ENCODE peak calls at places on chromosomes 6 and 20, in seven cellular contexts. D is hepatocyte, E is neural progenitor cell, W is SK-N-SH, O is IMR-90, N is sigmoid colon, U is left ventricle myocardium inferior. H is an unnamed sample.
A peak's percentile ranks its signal among the peaks of the same experiment; 100 is the strongest.

GRCh38 chr20:51221791-51222408 is 199.0 kb upstream of the KCNG1 start:
- DNase-seq in D (peak; percentile 66), E (peak; percentile 47), W (no peak), O (peak; percentile 68), N (no peak), U (no peak), H (peak; percentile 86)

GRCh38 chr20:36506253-36506652 is 35.1 kb upstream of the MYL9 start:
- DNase-seq in D (no peak), E (no peak), W (no peak), O (no peak), N (no peak), U (no peak), H (no peak)

GRCh38 chr6:87444362-87444761 is 28.4 kb upstream of the SLC35A1 start:
- DNase-seq in D (no peak), E (peak; percentile 72), W (no peak), O (no peak), N (no peak), U (no peak), H (peak; percentile 9)

GRCh38 chr20:36167826-36168634 is 13.5 kb downstream of the EPB41L1 start:
- DNase-seq in D (no peak), E (no peak), W (no peak), O (peak; percentile 84), N (no peak), U (no peak), H (peak; percentile 41)

GRCh38 chr6:121201108-121201507 is 133.2 kb downstream of the TBC1D32 start:
- DNase-seq in D (no peak), E (no peak), W (no peak), O (peak; percentile 7), N (no peak), U (no peak), H (no peak)

GRCh38 chr6:139334791-139335446 is 39.5 kb downstream of the CITED2 start:
- DNase-seq in D (no peak), E (no peak), W (no peak), O (peak; percentile 95), N (no peak), U (no peak), H (peak; percentile 97)

GRCh38 chr20:19621072-19621471 is 137.0 kb upstream of the RIN2 start:
- DNase-seq in D (no peak), E (no peak), W (no peak), O (peak; percentile 2), N (no peak), U (no peak), H (no peak)

GRCh38 chr6:111011360-111012142 is 29.7 kb downstream of the RPF2 start:
- DNase-seq in D (peak; percentile 60), E (peak; percentile 48), W (peak; percentile 64), O (peak; percentile 55), N (no peak), U (no peak), H (peak; percentile 66)

GRCh38 chr20:2658414-2659354 is 5.3 kb downstream of the IDH3B start:
- DNase-seq in D (no peak), E (no peak), W (no peak), O (no peak), N (no peak), U (no peak), H (no peak)

GRCh38 chr20:14955396-14955795 is 618.0 kb upstream of the FLRT3 start:
- DNase-seq in D (no peak), E (no peak), W (no peak), O (no peak), N (no peak), U (no peak), H (no peak)

GRCh38 chr6:111922454-111923297 is 49.4 kb upstream of the FYN start:
- DNase-seq in D (no peak), E (peak; percentile 17), W (no peak), O (peak; percentile 59), N (no peak), U (no peak), H (peak; percentile 80)

GRCh38 chr6:113120577-113121285 is 736.4 kb upstream of the MARCKS start:
- DNase-seq in D (peak; percentile 5), E (peak; percentile 19), W (no peak), O (peak; percentile 93), N (no peak), U (no peak), H (peak; percentile 96)

GRCh38 chr6:2244261-2245102 is 923 bp downstream of the GMDS start:
- DNase-seq in D (peak; percentile 63), E (no peak), W (no peak), O (no peak), N (no peak), U (no peak), H (no peak)

GRCh38 chr6:156336096-156336495 is 441.1 kb upstream of the ARID1B start:
- DNase-seq in D (peak; percentile 17), E (peak; percentile 57), W (peak; percentile 52), O (no peak), N (no peak), U (no peak), H (no peak)

GRCh38 chr20:45288376-45288775 is 18.3 kb upstream of the RBPJL start:
- DNase-seq in D (no peak), E (no peak), W (no peak), O (no peak), N (no peak), U (no peak), H (no peak)

GRCh38 chr6:43817192-43817591 is 47.2 kb downstream of the VEGFA start:
- DNase-seq in D (peak; percentile 75), E (peak; percentile 40), W (no peak), O (peak; percentile 31), N (no peak), U (peak; percentile 52), H (peak; percentile 30)

GRCh38 chr6:127392301-127392700 is 48.9 kb upstream of the ECHDC1 start:
- DNase-seq in D (no peak), E (no peak), W (no peak), O (no peak), N (no peak), U (no peak), H (no peak)

GRCh38 chr6:128168244-128168643 is 267.4 kb upstream of the THEMIS start:
- DNase-seq in D (no peak), E (no peak), W (no peak), O (no peak), N (no peak), U (no peak), H (peak; percentile 4)

GRCh38 chr20:7723284-7723683 is 217.0 kb downstream of the HAO1 start:
- DNase-seq in D (no peak), E (no peak), W (no peak), O (no peak), N (no peak), U (no peak), H (peak; percentile 48)

GRCh38 chr6:152457949-152458624 is 179.1 kb downstream of the SYNE1 start:
- DNase-seq in D (no peak), E (no peak), W (no peak), O (peak; percentile 22), N (no peak), U (no peak), H (no peak)

GRCh38 chr6:104705095-104705707 is 154.5 kb downstream of the HACE1 start:
- DNase-seq in D (no peak), E (no peak), W (no peak), O (peak; percentile 64), N (no peak), U (peak; percentile 22), H (peak; percentile 37)

GRCh38 chr6:20349225-20349624 is 52.5 kb upstream of the E2F3 start:
- DNase-seq in D (no peak), E (no peak), W (no peak), O (no peak), N (no peak), U (no peak), H (no peak)

GRCh38 chr6:20352346-20352745 is 49.3 kb upstream of the E2F3 start:
- DNase-seq in D (no peak), E (no peak), W (no peak), O (no peak), N (no peak), U (no peak), H (no peak)

GRCh38 chr6:20351529-20351928 is 50.1 kb upstream of the E2F3 start:
- DNase-seq in D (no peak), E (no peak), W (no peak), O (no peak), N (no peak), U (no peak), H (no peak)

GRCh38 chr6:20350215-20350614 is 51.5 kb upstream of the E2F3 start:
- DNase-seq in D (no peak), E (peak; percentile 10), W (no peak), O (peak; percentile 57), N (no peak), U (no peak), H (peak; percentile 8)

GRCh38 chr6:20348091-20348490 is 53.6 kb upstream of the E2F3 start:
- DNase-seq in D (no peak), E (no peak), W (no peak), O (no peak), N (no peak), U (no peak), H (no peak)
- TF ChIP-seq CTCF in D (no peak), E (no peak), W (no peak), O (no peak), N (no peak), U (no peak), H (no peak)

GRCh38 chr6:41049548-41049947 is 3.5 kb upstream of the APOBEC2 start:
- DNase-seq in D (peak; percentile 48), E (peak; percentile 39), W (no peak), O (no peak), N (no peak), U (no peak), H (no peak)
- H3K4me1 ChIP-seq in D (peaks cover 74% of the 10 kb centered on the region), E (peaks cover 15% of the 10 kb centered on the region), W (peaks cover 4% of the 10 kb centered on the region), O (no peaks in the 10 kb centered on the region), N (peaks cover 24% of the 10 kb centered on the region), U (peaks cover 55% of the 10 kb centered on the region), H (no peaks in the 10 kb centered on the region)

GRCh38 chr6:154653385-154653784 is 79.8 kb upstream of the SCAF8 start:
- DNase-seq in D (no peak), E (no peak), W (no peak), O (no peak), N (no peak), U (no peak), H (peak; percentile 11)
- H3K27ac ChIP-seq in D (peak overlapping the region; percentile 34), E (no peak overlapping the region), W (peak overlapping the region; percentile 66), O (no peak overlapping the region), N (peak overlapping the region; percentile 29), U (peak overlapping the region; percentile 62), H (no peak overlapping the region)

GRCh38 chr6:36442671-36443497 is at the start of the genes KCTD20 and PXT1:
- DNase-seq in D (peak; percentile 96), E (peak; percentile 92), W (peak; percentile 94), O (peak; percentile 88), N (peak; percentile 95), U (peak; percentile 90), H (peak; percentile 90)

GRCh38 chr6:36443498-36443844 is 671 bp downstream of the KCTD20 start:
- DNase-seq in D (no peak), E (no peak), W (no peak), O (no peak), N (no peak), U (no peak), H (peak; percentile 42)

GRCh38 chr6:36443951-36444428 is 1.2 kb downstream of the KCTD20 start:
- DNase-seq in D (peak; percentile 33), E (peak; percentile 48), W (peak; percentile 63), O (peak; percentile 31), N (no peak), U (no peak), H (peak; percentile 15)

GRCh38 chr6:36445651-36446050 is 2.9 kb downstream of the KCTD20 start:
- DNase-seq in D (no peak), E (no peak), W (no peak), O (no peak), N (no peak), U (no peak), H (no peak)

DNA sequence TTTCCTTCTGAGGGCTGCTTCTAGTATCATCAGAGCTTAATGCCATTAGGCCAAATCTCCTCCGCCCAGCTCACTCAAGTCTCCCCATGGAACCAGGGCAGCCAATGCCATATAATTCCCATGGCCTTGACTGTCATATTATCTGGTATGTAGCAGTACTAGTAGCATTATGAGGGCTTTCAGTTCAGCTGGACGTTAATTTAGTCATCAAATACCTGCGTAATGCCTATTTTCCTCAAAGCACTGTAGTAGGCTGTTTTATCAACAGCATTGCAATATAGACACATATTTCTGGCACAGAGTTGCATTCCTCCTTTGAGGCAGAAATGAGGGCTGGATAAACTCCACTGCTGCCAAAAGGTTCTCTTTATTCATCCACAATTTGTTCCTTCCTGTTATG is 1.7 kb downstream of the KCTD20 start:
- DNase-seq in D (peak; percentile 25), E (no peak), W (no peak), O (peak; percentile 86), N (no peak), U (no peak), H (peak; percentile 92)
- TF ChIP-seq CTCF in D (no peak), E (no peak), W (no peak), O (no peak), N (no peak), U (no peak), H (no peak)

H was measured in fibroblast of lung.